ENCODE peak calls at places on chromosomes 12 and 14, in ten cellular contexts. One of them, this sample, is unnamed.

GRCh38 chr12:31369712-31370521 is 44.0 kb upstream of the SINHCAF start:
- DNase-seq in lower lobe of right lung: no peak
- DNase-seq in mucosa of descending colon: peak
- DNase-seq in left ventricle myocardium inferior: peak
- DNase-seq in activated CD8-positive, alpha-beta T cell treated with anti-CD3 and anti-CD28 coated beads, Interleukin-2, amount 10 ng/mL, durations not matched to agents 7 days and 5 days: no peak
- DNase-seq in T1000: no peak
- DNase-seq in stimulated activated CD8-positive, alpha-beta memory T cell treated with anti-CD3 and anti-CD28 coated beads, Interleukin-2, amount 100 ng/mL, for 1 hour: no peak
- DNase-seq in Kasumi-1: no peak
- DNase-seq in upper lobe of right lung: peak
- DNase-seq in activated CD4-positive, alpha-beta T cell treated with anti-CD3 and anti-CD28 coated beads for 1 hour: no peak
- DNase-seq in this sample: no peak

GRCh38 chr14:69014829-69015259 is 35.7 kb upstream of the ACTN1 start:
- DNase-seq in T1000: no peak
- DNase-seq in stimulated activated CD8-positive, alpha-beta memory T cell treated with anti-CD3 and anti-CD28 coated beads, Interleukin-2, amount 100 ng/mL, for 1 hour: no peak
- DNase-seq in mucosa of descending colon: no peak
- DNase-seq in upper lobe of right lung: no peak
- DNase-seq in lower lobe of right lung: no peak
- DNase-seq in left ventricle myocardium inferior: no peak
- DNase-seq in activated CD8-positive, alpha-beta T cell treated with anti-CD3 and anti-CD28 coated beads, Interleukin-2, amount 10 ng/mL, durations not matched to agents 7 days and 5 days: no peak
- DNase-seq in activated CD4-positive, alpha-beta T cell treated with anti-CD3 and anti-CD28 coated beads for 1 hour: no peak
- DNase-seq in Kasumi-1: no peak
- DNase-seq in this sample: no peak

GRCh38 chr14:76957224-76957881 is 71.2 kb downstream of the IRF2BPL start:
- DNase-seq in Kasumi-1: no peak
- DNase-seq in upper lobe of right lung: no peak
- DNase-seq in mucosa of descending colon: no peak
- DNase-seq in activated CD4-positive, alpha-beta T cell treated with anti-CD3 and anti-CD28 coated beads for 1 hour: no peak
- DNase-seq in T1000: no peak
- DNase-seq in left ventricle myocardium inferior: no peak
- DNase-seq in activated CD8-positive, alpha-beta T cell treated with anti-CD3 and anti-CD28 coated beads, Interleukin-2, amount 10 ng/mL, durations not matched to agents 7 days and 5 days: no peak
- DNase-seq in stimulated activated CD8-positive, alpha-beta memory T cell treated with anti-CD3 and anti-CD28 coated beads, Interleukin-2, amount 100 ng/mL, for 1 hour: no peak
- DNase-seq in lower lobe of right lung: no peak
- DNase-seq in this sample: peak

GRCh38 chr12:3036901-3037600 is 40.1 kb upstream of the TSPAN9 start:
- DNase-seq in stimulated activated CD8-positive, alpha-beta memory T cell treated with anti-CD3 and anti-CD28 coated beads, Interleukin-2, amount 100 ng/mL, for 1 hour: no peak
- DNase-seq in mucosa of descending colon: no peak
- DNase-seq in T1000: no peak
- DNase-seq in left ventricle myocardium inferior: no peak
- DNase-seq in Kasumi-1: no peak
- DNase-seq in activated CD8-positive, alpha-beta T cell treated with anti-CD3 and anti-CD28 coated beads, Interleukin-2, amount 10 ng/mL, durations not matched to agents 7 days and 5 days: no peak
- DNase-seq in activated CD4-positive, alpha-beta T cell treated with anti-CD3 and anti-CD28 coated beads for 1 hour: no peak
- DNase-seq in upper lobe of right lung: no peak
- DNase-seq in lower lobe of right lung: no peak
- DNase-seq in this sample: no peak

GRCh38 chr12:31702047-31702446 is 26.8 kb downstream of the AMN1 start:
- DNase-seq in T1000: no peak
- DNase-seq in left ventricle myocardium inferior: no peak
- DNase-seq in mucosa of descending colon: no peak
- DNase-seq in Kasumi-1: peak
- DNase-seq in stimulated activated CD8-positive, alpha-beta memory T cell treated with anti-CD3 and anti-CD28 coated beads, Interleukin-2, amount 100 ng/mL, for 1 hour: no peak
- DNase-seq in upper lobe of right lung: no peak
- DNase-seq in activated CD4-positive, alpha-beta T cell treated with anti-CD3 and anti-CD28 coated beads for 1 hour: no peak
- DNase-seq in activated CD8-positive, alpha-beta T cell treated with anti-CD3 and anti-CD28 coated beads, Interleukin-2, amount 10 ng/mL, durations not matched to agents 7 days and 5 days: no peak
- DNase-seq in lower lobe of right lung: no peak
- DNase-seq in this sample: peak

GRCh38 chr14:69803753-69804152 is 6.7 kb upstream of the SLC10A1 start:
- DNase-seq in stimulated activated CD8-positive, alpha-beta memory T cell treated with anti-CD3 and anti-CD28 coated beads, Interleukin-2, amount 100 ng/mL, for 1 hour: no peak
- DNase-seq in upper lobe of right lung: no peak
- DNase-seq in activated CD4-positive, alpha-beta T cell treated with anti-CD3 and anti-CD28 coated beads for 1 hour: no peak
- DNase-seq in left ventricle myocardium inferior: no peak
- DNase-seq in Kasumi-1: peak
- DNase-seq in T1000: no peak
- DNase-seq in mucosa of descending colon: no peak
- DNase-seq in activated CD8-positive, alpha-beta T cell treated with anti-CD3 and anti-CD28 coated beads, Interleukin-2, amount 10 ng/mL, durations not matched to agents 7 days and 5 days: no peak
- DNase-seq in lower lobe of right lung: no peak
- DNase-seq in this sample: no peak

GRCh38 chr12:460301-461230 is 827 bp downstream of the B4GALNT3 start:
- DNase-seq in left ventricle myocardium inferior: no peak
- DNase-seq in stimulated activated CD8-positive, alpha-beta memory T cell treated with anti-CD3 and anti-CD28 coated beads, Interleukin-2, amount 100 ng/mL, for 1 hour: no peak
- DNase-seq in mucosa of descending colon: peak
- DNase-seq in Kasumi-1: no peak
- DNase-seq in upper lobe of right lung: peak
- DNase-seq in lower lobe of right lung: peak
- DNase-seq in T1000: no peak
- DNase-seq in activated CD8-positive, alpha-beta T cell treated with anti-CD3 and anti-CD28 coated beads, Interleukin-2, amount 10 ng/mL, durations not matched to agents 7 days and 5 days: peak
- DNase-seq in activated CD4-positive, alpha-beta T cell treated with anti-CD3 and anti-CD28 coated beads for 1 hour: peak
- DNase-seq in this sample: peak

GRCh38 chr12:112905451-112906089 is 1.2 kb upstream of the OAS1 start:
- DNase-seq in mucosa of descending colon: peak
- DNase-seq in upper lobe of right lung: no peak
- DNase-seq in left ventricle myocardium inferior: no peak
- DNase-seq in lower lobe of right lung: no peak
- DNase-seq in T1000: no peak
- DNase-seq in stimulated activated CD8-positive, alpha-beta memory T cell treated with anti-CD3 and anti-CD28 coated beads, Interleukin-2, amount 100 ng/mL, for 1 hour: no peak
- DNase-seq in activated CD4-positive, alpha-beta T cell treated with anti-CD3 and anti-CD28 coated beads for 1 hour: no peak
- DNase-seq in Kasumi-1: no peak
- DNase-seq in activated CD8-positive, alpha-beta T cell treated with anti-CD3 and anti-CD28 coated beads, Interleukin-2, amount 10 ng/mL, durations not matched to agents 7 days and 5 days: no peak
- DNase-seq in this sample: peak